ENCODE peak calls at places on chromosome 6, in six cellular contexts. V, G, Q, B, O and M are unnamed samples.

GRCh38 chr6:66556936-66557335 is 849.9 kb upstream of the EYS start:
- DNase-seq in V (peak; percentile 0), G (no peak), Q (no peak), B (no peak), O (no peak), M (no peak)

GRCh38 chr6:50819906-50820589 is 1.4 kb downstream of the TFAP2B start:
- DNase-seq in V (no peak), G (no peak), Q (no peak), B (peak; percentile 71), O (no peak), M (no peak)

GRCh38 chr6:161301338-161301737 is 27.5 kb upstream of the AGPAT4 start:
- DNase-seq in V (peak; percentile 49), G (no peak), Q (peak; percentile 62), B (no peak), O (peak; percentile 31), M (no peak)

GRCh38 chr6:169097336-169098052 is 156.2 kb downstream of the THBS2 start:
- DNase-seq in V (peak; percentile 97), G (no peak), Q (no peak), B (no peak), O (no peak), M (no peak)

GRCh38 chr6:44828780-44829179 is 441.3 kb downstream of the CDC5L start:
- DNase-seq in V (no peak), G (no peak), Q (no peak), B (no peak), O (no peak), M (no peak)

GRCh38 chr6:71585472-71585871 is 296.9 kb downstream of the OGFRL1 start:
- DNase-seq in V (no peak), G (no peak), Q (no peak), B (no peak), O (no peak), M (no peak)

GRCh38 chr6:125983246-125983945 is 2.9 kb upstream of the TRMT11 start:
- DNase-seq in V (peak; percentile 72), G (no peak), Q (no peak), B (no peak), O (no peak), M (no peak)

GRCh38 chr6:35105078-35105477 is 36.1 kb downstream of the TCP11 start:
- DNase-seq in V (no peak), G (no peak), Q (no peak), B (no peak), O (no peak), M (no peak)

GRCh38 chr6:107490568-107491058 is 696 bp downstream of the SOBP start:
- DNase-seq in V (no peak), G (no peak), Q (no peak), B (no peak), O (no peak), M (no peak)

GRCh38 chr6:158502593-158502950 is 57.3 kb upstream of the TMEM181 start:
- DNase-seq in V (no peak), G (no peak), Q (no peak), B (no peak), O (no peak), M (no peak)

GRCh38 chr6:11606287-11606686 is 68.7 kb downstream of the TMEM170B start:
- DNase-seq in V (no peak), G (no peak), Q (peak; percentile 57), B (no peak), O (no peak), M (no peak)

GRCh38 chr6:33716379-33716778 is 4.9 kb upstream of the UQCC2 start:
- DNase-seq in V (no peak), G (no peak), Q (no peak), B (no peak), O (no peak), M (no peak)

GRCh38 chr6:55088896-55089295 is 85.4 kb upstream of the HCRTR2 start:
- DNase-seq in V (no peak), G (no peak), Q (no peak), B (no peak), O (no peak), M (no peak)

GRCh38 chr6:52551483-52552277 is 25.2 kb downstream of the TRAM2 start:
- DNase-seq in V (peak; percentile 75), G (no peak), Q (no peak), B (peak; percentile 58), O (peak; percentile 28), M (no peak)

DNA sequence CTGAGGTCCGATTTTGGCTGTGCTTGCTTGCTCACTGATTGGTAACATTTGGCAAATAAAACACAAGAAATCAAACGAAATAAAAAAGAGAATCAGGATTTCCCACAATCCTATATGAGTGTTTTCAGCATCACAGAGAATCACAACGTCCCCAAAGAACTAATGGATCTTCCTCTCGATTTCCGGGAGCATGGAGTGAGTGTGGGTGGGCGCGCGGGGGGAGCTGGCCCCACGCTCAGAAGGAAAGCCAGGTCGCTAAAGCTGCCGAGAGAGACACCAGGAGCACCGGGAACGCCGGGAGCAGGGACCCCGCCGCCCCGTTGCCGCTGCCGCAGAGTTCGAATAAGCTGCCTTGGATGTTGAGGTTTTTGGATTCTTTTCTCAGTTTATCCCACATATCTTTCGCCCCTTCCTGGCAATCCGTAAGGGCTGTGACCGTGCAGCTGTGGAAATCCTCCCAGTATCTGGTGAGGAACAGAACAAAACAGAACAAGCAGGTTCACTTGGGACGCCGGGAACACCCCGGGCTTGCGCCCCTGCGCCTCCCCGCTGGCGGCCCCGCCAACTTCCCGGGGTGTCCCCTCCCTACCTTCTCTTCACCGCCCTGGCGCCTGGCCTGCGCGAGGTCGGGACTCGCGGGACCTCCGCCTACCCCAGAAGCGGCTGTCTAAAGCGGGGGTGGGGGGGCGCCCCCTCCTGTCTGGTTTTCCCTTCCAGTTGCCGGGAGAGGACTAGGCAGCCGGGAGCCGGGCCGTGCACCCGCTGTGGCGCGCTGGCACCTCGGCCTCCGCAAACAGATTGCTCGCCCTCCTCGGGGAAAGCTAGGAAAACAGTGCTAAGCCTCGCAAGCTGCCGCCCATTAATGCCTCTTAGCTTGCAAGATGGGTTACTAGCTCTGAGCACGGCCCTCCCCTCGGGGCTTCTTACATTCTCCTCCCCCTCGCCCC is 7.7 kb downstream of the NRN1 start:
- DNase-seq in V (no peak), G (peak; percentile 45), Q (no peak), B (peak; percentile 74), O (peak; percentile 32), M (no peak)
- TF ChIP-seq CTCF in V (no peak), G (no peak), Q (no peak), B (no peak), O (no peak), M (no peak)

DNA sequence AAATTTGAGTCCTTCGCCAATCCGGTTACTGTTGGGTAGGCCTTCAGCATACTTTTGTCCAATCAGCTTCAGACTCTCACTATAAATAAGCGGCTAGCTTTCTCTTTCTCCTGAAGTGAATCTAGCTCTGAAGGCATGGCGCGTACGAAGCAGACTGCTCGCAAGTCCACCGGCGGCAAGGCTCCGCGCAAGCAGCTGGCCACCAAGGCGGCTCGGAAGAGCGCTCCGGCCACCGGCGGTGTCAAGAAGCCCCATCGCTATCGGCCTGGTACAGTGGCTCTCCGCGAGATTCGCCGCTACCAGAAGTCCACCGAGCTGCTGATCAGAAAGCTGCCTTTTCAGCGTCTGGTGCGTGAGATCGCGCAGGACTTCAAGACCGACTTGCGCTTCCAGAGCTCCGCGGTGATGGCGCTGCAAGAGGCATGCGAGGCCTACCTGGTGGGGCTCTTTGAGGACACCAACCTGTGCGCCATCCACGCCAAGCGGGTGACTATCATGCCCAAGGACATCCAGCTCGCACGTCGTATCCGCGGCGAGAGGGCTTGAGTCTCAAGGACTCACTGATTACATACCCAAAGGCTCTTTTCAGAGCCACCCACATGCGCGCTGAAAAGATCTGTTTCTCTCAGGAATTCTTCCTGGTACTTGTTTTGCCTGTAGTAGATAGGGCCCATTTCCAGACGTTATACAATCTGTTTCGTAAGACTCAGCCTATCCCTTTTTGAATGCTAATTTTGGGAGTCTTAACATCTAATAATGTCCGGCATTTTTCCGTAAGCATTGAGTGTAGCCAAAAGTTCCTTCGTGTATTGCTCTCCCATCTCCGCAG is 102.0 kb downstream of the OR2B2 start:
- DNase-seq in V (peak; percentile 93), G (peak; percentile 84), Q (peak; percentile 75), B (peak; percentile 94), O (peak; percentile 93), M (no peak)
- TF ChIP-seq CTCF in V (no peak), G (no peak), Q (no peak), B (no peak), O (peak; percentile 21), M (no peak)

GRCh38 chr6:16778521-16778920 is 17.3 kb upstream of the ATXN1 start:
- DNase-seq in V (no peak), G (no peak), Q (no peak), B (no peak), O (no peak), M (no peak)
- TF ChIP-seq CTCF in V (no peak), G (no peak), Q (no peak), B (no peak), O (no peak), M (no peak)

GRCh38 chr6:27136077-27136644 is 111.3 kb upstream of the PRSS16 start:
- DNase-seq in V (no peak), G (no peak), Q (no peak), B (peak; percentile 51), O (no peak), M (no peak)

GRCh38 chr6:27132532-27133280 is 114.8 kb upstream of the PRSS16 start:
- DNase-seq in V (peak; percentile 99), G (peak; percentile 94), Q (peak; percentile 97), B (peak; percentile 97), O (peak; percentile 96), M (peak; percentile 68)

GRCh38 chr6:27135087-27135657 is 112.3 kb upstream of the PRSS16 start:
- DNase-seq in V (no peak), G (no peak), Q (no peak), B (no peak), O (no peak), M (no peak)

GRCh38 chr6:27130668-27131428 is 116.7 kb upstream of the PRSS16 start:
- DNase-seq in V (no peak), G (no peak), Q (no peak), B (no peak), O (no peak), M (no peak)

DNA sequence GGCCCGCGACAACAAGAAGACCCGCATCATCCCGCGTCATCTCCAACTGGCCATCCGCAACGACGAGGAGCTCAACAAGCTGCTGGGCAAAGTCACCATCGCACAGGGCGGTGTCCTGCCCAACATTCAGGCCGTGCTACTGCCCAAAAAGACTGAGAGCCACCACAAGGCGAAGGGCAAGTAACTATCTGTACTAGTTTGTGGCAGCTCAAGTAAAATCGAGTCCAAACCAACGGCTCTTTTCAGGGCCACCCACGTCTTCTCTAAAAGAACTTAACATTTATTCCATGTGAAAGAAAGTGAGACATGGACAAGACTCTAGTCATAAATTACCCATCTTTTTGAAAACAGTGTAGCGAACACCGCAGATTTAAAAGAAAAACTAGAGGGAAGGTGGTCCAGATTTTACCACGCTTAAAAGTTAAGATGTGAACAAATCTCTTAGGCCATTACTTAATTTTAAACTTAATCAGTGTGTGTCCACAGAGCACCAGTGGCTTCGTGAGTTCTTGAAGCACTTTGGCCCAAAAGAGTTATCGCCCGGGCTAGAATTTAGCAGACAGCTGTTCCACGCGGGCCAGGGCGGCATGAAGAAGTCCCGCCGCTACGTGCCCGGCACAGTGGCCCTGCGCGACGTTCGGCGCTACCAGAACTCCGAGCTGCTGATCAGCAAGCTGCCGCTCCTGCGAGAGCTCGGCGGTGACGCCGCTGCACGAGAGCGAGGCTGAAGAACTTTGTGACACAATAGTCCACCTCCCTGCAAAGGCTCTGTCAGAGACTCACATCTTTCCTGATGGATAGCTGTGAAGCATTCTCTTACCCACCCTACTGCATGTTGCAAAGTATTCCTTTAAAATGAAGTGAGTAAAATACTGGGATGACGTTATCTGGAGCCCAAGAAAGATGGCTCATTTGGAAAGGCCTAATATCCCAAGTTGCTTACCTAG is 113.9 kb upstream of the PRSS16 start:
- DNase-seq in V (peak; percentile 78), G (peak; percentile 49), Q (peak; percentile 72), B (peak; percentile 76), O (peak; percentile 84), M (peak; percentile 37)
- TF ChIP-seq CTCF in V (no peak), G (no peak), Q (no peak), B (no peak), O (no peak), M (no peak)

GRCh38 chr6:166772518-166772917 is 145.5 kb upstream of the RPS6KA2 start:
- DNase-seq in V (no peak), G (no peak), Q (peak; percentile 16), B (peak; percentile 69), O (no peak), M (no peak)
- TF ChIP-seq CTCF in V (no peak), G (no peak), Q (no peak), B (peak; percentile 76), O (peak; percentile 23), M (no peak)